ENCODE peak calls at places on chromosome 13, in seven cellular contexts. One of them, this sample, is unnamed.

GRCh38 chr13:52599037-52599852 is 43.0 kb upstream of the HNRNPA1L2 start:
- DNase-seq in stimulated activated CD8-positive, alpha-beta memory T cell treated with anti-CD3 and anti-CD28 coated beads, Interleukin-15, amount 100 ng/mL, for 4 hours: no peak
- DNase-seq in mesothelial cell of epicardium: no peak
- DNase-seq in GDM1: no peak
- DNase-seq in activated CD4-positive, alpha-beta T cell treated with anti-CD3 and anti-CD28 coated beads, Interleukin-2, amount 50 U/mL, for 48 hours: no peak
- DNase-seq in lung microvascular endothelial cell: peak; percentile 86
- DNase-seq in mesenchymal stem cell: no peak
- DNase-seq in this sample: no peak

GRCh38 chr13:24042710-24043440 is 117.6 kb upstream of the SPATA13 start:
- DNase-seq in mesenchymal stem cell: peak; percentile 83
- DNase-seq in GDM1: no peak
- DNase-seq in mesothelial cell of epicardium: no peak
- DNase-seq in lung microvascular endothelial cell: no peak
- DNase-seq in stimulated activated CD8-positive, alpha-beta memory T cell treated with anti-CD3 and anti-CD28 coated beads, Interleukin-15, amount 100 ng/mL, for 4 hours: no peak
- DNase-seq in activated CD4-positive, alpha-beta T cell treated with anti-CD3 and anti-CD28 coated beads, Interleukin-2, amount 50 U/mL, for 48 hours: no peak
- DNase-seq in this sample: no peak

GRCh38 chr13:59745395-59745788 is 418.3 kb downstream of the DIAPH3 start:
- DNase-seq in lung microvascular endothelial cell: no peak
- DNase-seq in GDM1: no peak
- DNase-seq in mesenchymal stem cell: peak; percentile 10
- DNase-seq in stimulated activated CD8-positive, alpha-beta memory T cell treated with anti-CD3 and anti-CD28 coated beads, Interleukin-15, amount 100 ng/mL, for 4 hours: no peak
- DNase-seq in activated CD4-positive, alpha-beta T cell treated with anti-CD3 and anti-CD28 coated beads, Interleukin-2, amount 50 U/mL, for 48 hours: no peak
- DNase-seq in mesothelial cell of epicardium: no peak
- DNase-seq in this sample: no peak

GRCh38 chr13:111489301-111489700 is 168.9 kb downstream of the TEX29 start:
- DNase-seq in activated CD4-positive, alpha-beta T cell treated with anti-CD3 and anti-CD28 coated beads, Interleukin-2, amount 50 U/mL, for 48 hours: no peak
- DNase-seq in mesothelial cell of epicardium: peak; percentile 20
- DNase-seq in mesenchymal stem cell: no peak
- DNase-seq in GDM1: no peak
- DNase-seq in lung microvascular endothelial cell: no peak
- DNase-seq in stimulated activated CD8-positive, alpha-beta memory T cell treated with anti-CD3 and anti-CD28 coated beads, Interleukin-15, amount 100 ng/mL, for 4 hours: no peak
- DNase-seq in this sample: no peak

GRCh38 chr13:94322925-94323324 is 156.6 kb downstream of the DCT start:
- DNase-seq in lung microvascular endothelial cell: no peak
- DNase-seq in activated CD4-positive, alpha-beta T cell treated with anti-CD3 and anti-CD28 coated beads, Interleukin-2, amount 50 U/mL, for 48 hours: no peak
- DNase-seq in stimulated activated CD8-positive, alpha-beta memory T cell treated with anti-CD3 and anti-CD28 coated beads, Interleukin-15, amount 100 ng/mL, for 4 hours: no peak
- DNase-seq in GDM1: no peak
- DNase-seq in mesenchymal stem cell: peak; percentile 29
- DNase-seq in mesothelial cell of epicardium: no peak
- DNase-seq in this sample: no peak

GRCh38 chr13:102913924-102914628 is 68.2 kb downstream of the ERCC5 start:
- DNase-seq in mesenchymal stem cell: no peak
- DNase-seq in GDM1: no peak
- DNase-seq in stimulated activated CD8-positive, alpha-beta memory T cell treated with anti-CD3 and anti-CD28 coated beads, Interleukin-15, amount 100 ng/mL, for 4 hours: no peak
- DNase-seq in lung microvascular endothelial cell: no peak
- DNase-seq in activated CD4-positive, alpha-beta T cell treated with anti-CD3 and anti-CD28 coated beads, Interleukin-2, amount 50 U/mL, for 48 hours: no peak
- DNase-seq in mesothelial cell of epicardium: no peak
- DNase-seq in this sample: peak; percentile 68

GRCh38 chr13:113291997-113292862 is 4.8 kb upstream of the LAMP1 start:
- DNase-seq in mesenchymal stem cell: peak; percentile 63
- DNase-seq in mesothelial cell of epicardium: peak; percentile 45
- DNase-seq in activated CD4-positive, alpha-beta T cell treated with anti-CD3 and anti-CD28 coated beads, Interleukin-2, amount 50 U/mL, for 48 hours: peak; percentile 30
- DNase-seq in GDM1: peak; percentile 20
- DNase-seq in lung microvascular endothelial cell: no peak
- DNase-seq in stimulated activated CD8-positive, alpha-beta memory T cell treated with anti-CD3 and anti-CD28 coated beads, Interleukin-15, amount 100 ng/mL, for 4 hours: no peak
- DNase-seq in this sample: no peak

GRCh38 chr13:33078268-33078667 is 62.0 kb downstream of the KL start:
- DNase-seq in stimulated activated CD8-positive, alpha-beta memory T cell treated with anti-CD3 and anti-CD28 coated beads, Interleukin-15, amount 100 ng/mL, for 4 hours: no peak
- DNase-seq in mesothelial cell of epicardium: no peak
- DNase-seq in lung microvascular endothelial cell: no peak
- DNase-seq in activated CD4-positive, alpha-beta T cell treated with anti-CD3 and anti-CD28 coated beads, Interleukin-2, amount 50 U/mL, for 48 hours: no peak
- DNase-seq in GDM1: no peak
- DNase-seq in mesenchymal stem cell: no peak
- DNase-seq in this sample: peak; percentile 31

GRCh38 chr13:24615114-24615513 is 65.1 kb upstream of the ATP12A start:
- DNase-seq in activated CD4-positive, alpha-beta T cell treated with anti-CD3 and anti-CD28 coated beads, Interleukin-2, amount 50 U/mL, for 48 hours: no peak
- DNase-seq in mesothelial cell of epicardium: no peak
- DNase-seq in stimulated activated CD8-positive, alpha-beta memory T cell treated with anti-CD3 and anti-CD28 coated beads, Interleukin-15, amount 100 ng/mL, for 4 hours: no peak
- DNase-seq in lung microvascular endothelial cell: no peak
- DNase-seq in GDM1: no peak
- DNase-seq in mesenchymal stem cell: no peak
- DNase-seq in this sample: no peak

GRCh38 chr13:98535501-98536357 is 41.2 kb downstream of the STK24 start:
- DNase-seq in stimulated activated CD8-positive, alpha-beta memory T cell treated with anti-CD3 and anti-CD28 coated beads, Interleukin-15, amount 100 ng/mL, for 4 hours: no peak
- DNase-seq in GDM1: no peak
- DNase-seq in mesothelial cell of epicardium: no peak
- DNase-seq in activated CD4-positive, alpha-beta T cell treated with anti-CD3 and anti-CD28 coated beads, Interleukin-2, amount 50 U/mL, for 48 hours: no peak
- DNase-seq in mesenchymal stem cell: no peak
- DNase-seq in lung microvascular endothelial cell: no peak
- DNase-seq in this sample: no peak

GRCh38 chr13:85806553-85807175 is 7.4 kb upstream of the SLITRK6 start:
- DNase-seq in stimulated activated CD8-positive, alpha-beta memory T cell treated with anti-CD3 and anti-CD28 coated beads, Interleukin-15, amount 100 ng/mL, for 4 hours: no peak
- DNase-seq in mesothelial cell of epicardium: no peak
- DNase-seq in lung microvascular endothelial cell: peak; percentile 42
- DNase-seq in GDM1: no peak
- DNase-seq in activated CD4-positive, alpha-beta T cell treated with anti-CD3 and anti-CD28 coated beads, Interleukin-2, amount 50 U/mL, for 48 hours: no peak
- DNase-seq in mesenchymal stem cell: peak; percentile 57
- DNase-seq in this sample: peak; percentile 73

GRCh38 chr13:27954406-27954851 is 14.7 kb downstream of the CDX2 start:
- DNase-seq in GDM1: no peak
- DNase-seq in mesothelial cell of epicardium: no peak
- DNase-seq in lung microvascular endothelial cell: peak; percentile 12
- DNase-seq in mesenchymal stem cell: peak; percentile 60
- DNase-seq in stimulated activated CD8-positive, alpha-beta memory T cell treated with anti-CD3 and anti-CD28 coated beads, Interleukin-15, amount 100 ng/mL, for 4 hours: no peak
- DNase-seq in activated CD4-positive, alpha-beta T cell treated with anti-CD3 and anti-CD28 coated beads, Interleukin-2, amount 50 U/mL, for 48 hours: no peak
- DNase-seq in this sample: no peak

GRCh38 chr13:48028066-48028465 is 9.5 kb upstream of the NUDT15 start:
- DNase-seq in mesothelial cell of epicardium: no peak
- DNase-seq in mesenchymal stem cell: no peak
- DNase-seq in GDM1: no peak
- DNase-seq in stimulated activated CD8-positive, alpha-beta memory T cell treated with anti-CD3 and anti-CD28 coated beads, Interleukin-15, amount 100 ng/mL, for 4 hours: no peak
- DNase-seq in lung microvascular endothelial cell: no peak
- DNase-seq in activated CD4-positive, alpha-beta T cell treated with anti-CD3 and anti-CD28 coated beads, Interleukin-2, amount 50 U/mL, for 48 hours: no peak
- DNase-seq in this sample: no peak

GRCh38 chr13:46605824-46606554 is 53.0 kb downstream of the LRCH1 start:
- DNase-seq in mesothelial cell of epicardium: no peak
- DNase-seq in activated CD4-positive, alpha-beta T cell treated with anti-CD3 and anti-CD28 coated beads, Interleukin-2, amount 50 U/mL, for 48 hours: no peak
- DNase-seq in stimulated activated CD8-positive, alpha-beta memory T cell treated with anti-CD3 and anti-CD28 coated beads, Interleukin-15, amount 100 ng/mL, for 4 hours: no peak
- DNase-seq in mesenchymal stem cell: no peak
- DNase-seq in lung microvascular endothelial cell: no peak
- DNase-seq in GDM1: peak; percentile 67
- DNase-seq in this sample: peak; percentile 88

GRCh38 chr13:21465710-21466160 is 6.6 kb upstream of the ZDHHC20 start:
- DNase-seq in stimulated activated CD8-positive, alpha-beta memory T cell treated with anti-CD3 and anti-CD28 coated beads, Interleukin-15, amount 100 ng/mL, for 4 hours: no peak
- DNase-seq in activated CD4-positive, alpha-beta T cell treated with anti-CD3 and anti-CD28 coated beads, Interleukin-2, amount 50 U/mL, for 48 hours: no peak
- DNase-seq in mesenchymal stem cell: no peak
- DNase-seq in lung microvascular endothelial cell: no peak
- DNase-seq in mesothelial cell of epicardium: no peak
- DNase-seq in GDM1: no peak
- DNase-seq in this sample: no peak

GRCh38 chr13:50873481-50873880 is 30.0 kb upstream of the DLEU7 start:
- DNase-seq in activated CD4-positive, alpha-beta T cell treated with anti-CD3 and anti-CD28 coated beads, Interleukin-2, amount 50 U/mL, for 48 hours: no peak
- DNase-seq in GDM1: no peak
- DNase-seq in mesenchymal stem cell: no peak
- DNase-seq in mesothelial cell of epicardium: no peak
- DNase-seq in lung microvascular endothelial cell: no peak
- DNase-seq in stimulated activated CD8-positive, alpha-beta memory T cell treated with anti-CD3 and anti-CD28 coated beads, Interleukin-15, amount 100 ng/mL, for 4 hours: no peak
- DNase-seq in this sample: no peak

GRCh38 chr13:95624020-95624419 is 20.5 kb downstream of the DZIP1 start:
- DNase-seq in activated CD4-positive, alpha-beta T cell treated with anti-CD3 and anti-CD28 coated beads, Interleukin-2, amount 50 U/mL, for 48 hours: peak; percentile 8
- DNase-seq in mesothelial cell of epicardium: no peak
- DNase-seq in stimulated activated CD8-positive, alpha-beta memory T cell treated with anti-CD3 and anti-CD28 coated beads, Interleukin-15, amount 100 ng/mL, for 4 hours: no peak
- DNase-seq in GDM1: peak; percentile 33
- DNase-seq in mesenchymal stem cell: peak; percentile 57
- DNase-seq in lung microvascular endothelial cell: peak; percentile 64
- DNase-seq in this sample: peak; percentile 69

GRCh38 chr13:73870970-73871935 is 263.0 kb downstream of the KLF12 start:
- DNase-seq in stimulated activated CD8-positive, alpha-beta memory T cell treated with anti-CD3 and anti-CD28 coated beads, Interleukin-15, amount 100 ng/mL, for 4 hours: no peak
- DNase-seq in mesenchymal stem cell: peak; percentile 89
- DNase-seq in lung microvascular endothelial cell: no peak
- DNase-seq in GDM1: no peak
- DNase-seq in activated CD4-positive, alpha-beta T cell treated with anti-CD3 and anti-CD28 coated beads, Interleukin-2, amount 50 U/mL, for 48 hours: peak; percentile 22
- DNase-seq in mesothelial cell of epicardium: no peak
- DNase-seq in this sample: no peak

GRCh38 chr13:36275190-36276002 is 22.2 kb downstream of the CCDC169 start:
- DNase-seq in stimulated activated CD8-positive, alpha-beta memory T cell treated with anti-CD3 and anti-CD28 coated beads, Interleukin-15, amount 100 ng/mL, for 4 hours: no peak
- DNase-seq in GDM1: peak; percentile 36
- DNase-seq in lung microvascular endothelial cell: peak; percentile 80
- DNase-seq in mesenchymal stem cell: peak; percentile 60
- DNase-seq in activated CD4-positive, alpha-beta T cell treated with anti-CD3 and anti-CD28 coated beads, Interleukin-2, amount 50 U/mL, for 48 hours: no peak
- DNase-seq in mesothelial cell of epicardium: no peak
- DNase-seq in this sample: peak; percentile 79

GRCh38 chr13:40028446-40028845 is 373.0 kb downstream of the COG6 start:
- DNase-seq in GDM1: no peak
- DNase-seq in mesothelial cell of epicardium: no peak
- DNase-seq in activated CD4-positive, alpha-beta T cell treated with anti-CD3 and anti-CD28 coated beads, Interleukin-2, amount 50 U/mL, for 48 hours: no peak
- DNase-seq in lung microvascular endothelial cell: no peak
- DNase-seq in stimulated activated CD8-positive, alpha-beta memory T cell treated with anti-CD3 and anti-CD28 coated beads, Interleukin-15, amount 100 ng/mL, for 4 hours: no peak
- DNase-seq in mesenchymal stem cell: no peak
- DNase-seq in this sample: no peak